ENCODE peak calls at places on chromosomes 11 and 22, in nine cellular contexts. One of them, this sample, is unnamed.

GRCh38 chr11:14054708-14055107 is 92.2 kb downstream of the SPON1 start:
- DNase-seq in CD8-positive, alpha-beta T cell: no peak
- DNase-seq in neural progenitor cell: no peak
- DNase-seq in Peyer's patch: no peak
- DNase-seq in CD4-positive, alpha-beta memory T cell: no peak
- DNase-seq in transverse colon: no peak
- DNase-seq in upper lobe of right lung: no peak
- DNase-seq in endodermal cell: no peak
- DNase-seq in SK-N-SH: no peak
- DNase-seq in this sample: no peak

GRCh38 chr22:42375982-42376381 is 56.2 kb downstream of the NFAM1 start:
- DNase-seq in CD8-positive, alpha-beta T cell: no peak
- DNase-seq in neural progenitor cell: no peak
- DNase-seq in Peyer's patch: no peak
- DNase-seq in CD4-positive, alpha-beta memory T cell: no peak
- DNase-seq in transverse colon: peak; percentile 24
- DNase-seq in upper lobe of right lung: no peak
- DNase-seq in endodermal cell: no peak
- DNase-seq in SK-N-SH: no peak
- DNase-seq in this sample: peak; percentile 77

GRCh38 chr22:31089101-31090100 is 8.3 kb downstream of the SMTN start:
- DNase-seq in CD8-positive, alpha-beta T cell: no peak
- DNase-seq in neural progenitor cell: peak; percentile 61
- DNase-seq in Peyer's patch: peak; percentile 68
- DNase-seq in CD4-positive, alpha-beta memory T cell: peak; percentile 32
- DNase-seq in transverse colon: peak; percentile 71
- DNase-seq in upper lobe of right lung: no peak
- DNase-seq in endodermal cell: peak; percentile 76
- DNase-seq in SK-N-SH: peak; percentile 90
- DNase-seq in this sample: peak; percentile 87

GRCh38 chr11:71191201-71191600 is 61.2 kb downstream of the SHANK2 start:
- DNase-seq in CD8-positive, alpha-beta T cell: no peak
- DNase-seq in neural progenitor cell: no peak
- DNase-seq in Peyer's patch: no peak
- DNase-seq in CD4-positive, alpha-beta memory T cell: no peak
- DNase-seq in transverse colon: no peak
- DNase-seq in upper lobe of right lung: peak; percentile 35
- DNase-seq in endodermal cell: no peak
- DNase-seq in SK-N-SH: no peak
- DNase-seq in this sample: peak; percentile 36

GRCh38 chr11:124644426-124645280 is 22.0 kb downstream of the TBRG1 start:
- DNase-seq in CD8-positive, alpha-beta T cell: no peak
- DNase-seq in neural progenitor cell: peak; percentile 85
- DNase-seq in Peyer's patch: peak; percentile 57
- DNase-seq in CD4-positive, alpha-beta memory T cell: peak; percentile 25
- DNase-seq in transverse colon: peak; percentile 46
- DNase-seq in upper lobe of right lung: peak; percentile 64
- DNase-seq in endodermal cell: peak; percentile 86
- DNase-seq in SK-N-SH: peak; percentile 75
- DNase-seq in this sample: no peak

GRCh38 chr11:26247340-26247739 is 84.6 kb upstream of the ANO3 start:
- DNase-seq in CD8-positive, alpha-beta T cell: no peak
- DNase-seq in neural progenitor cell: no peak
- DNase-seq in Peyer's patch: no peak
- DNase-seq in CD4-positive, alpha-beta memory T cell: no peak
- DNase-seq in transverse colon: no peak
- DNase-seq in upper lobe of right lung: no peak
- DNase-seq in endodermal cell: no peak
- DNase-seq in SK-N-SH: peak; percentile 45
- DNase-seq in this sample: no peak

GRCh38 chr11:134677338-134677948 is 265.4 kb upstream of the B3GAT1 start:
- DNase-seq in CD8-positive, alpha-beta T cell: no peak
- DNase-seq in neural progenitor cell: no peak
- DNase-seq in Peyer's patch: no peak
- DNase-seq in CD4-positive, alpha-beta memory T cell: no peak
- DNase-seq in transverse colon: no peak
- DNase-seq in upper lobe of right lung: no peak
- DNase-seq in endodermal cell: no peak
- DNase-seq in SK-N-SH: no peak
- DNase-seq in this sample: peak; percentile 40

GRCh38 chr22:40668611-40669390 is 10.5 kb upstream of the MCHR1 start:
- DNase-seq in CD8-positive, alpha-beta T cell: no peak
- DNase-seq in neural progenitor cell: peak; percentile 35
- DNase-seq in Peyer's patch: no peak
- DNase-seq in CD4-positive, alpha-beta memory T cell: no peak
- DNase-seq in transverse colon: no peak
- DNase-seq in upper lobe of right lung: no peak
- DNase-seq in endodermal cell: no peak
- DNase-seq in SK-N-SH: no peak
- DNase-seq in this sample: no peak

GRCh38 chr11:102757823-102758549 is 22.4 kb downstream of the MMP10 start:
- DNase-seq in CD8-positive, alpha-beta T cell: no peak
- DNase-seq in neural progenitor cell: no peak
- DNase-seq in Peyer's patch: no peak
- DNase-seq in CD4-positive, alpha-beta memory T cell: no peak
- DNase-seq in transverse colon: no peak
- DNase-seq in upper lobe of right lung: no peak
- DNase-seq in endodermal cell: no peak
- DNase-seq in SK-N-SH: no peak
- DNase-seq in this sample: no peak

GRCh38 chr11:2943711-2944118 is 14.5 kb upstream of the PHLDA2 start:
- DNase-seq in CD8-positive, alpha-beta T cell: no peak
- DNase-seq in neural progenitor cell: no peak
- DNase-seq in Peyer's patch: peak; percentile 89
- DNase-seq in CD4-positive, alpha-beta memory T cell: no peak
- DNase-seq in transverse colon: peak; percentile 72
- DNase-seq in upper lobe of right lung: peak; percentile 81
- DNase-seq in endodermal cell: peak; percentile 50
- DNase-seq in SK-N-SH: peak; percentile 16
- DNase-seq in this sample: peak; percentile 74

GRCh38 chr11:7558046-7558445 is 44.2 kb downstream of the PPFIBP2 start:
- DNase-seq in CD8-positive, alpha-beta T cell: no peak
- DNase-seq in neural progenitor cell: no peak
- DNase-seq in Peyer's patch: no peak
- DNase-seq in CD4-positive, alpha-beta memory T cell: no peak
- DNase-seq in transverse colon: no peak
- DNase-seq in upper lobe of right lung: no peak
- DNase-seq in endodermal cell: no peak
- DNase-seq in SK-N-SH: no peak
- DNase-seq in this sample: no peak

GRCh38 chr11:35990170-35990569 is 46.3 kb downstream of the LDLRAD3 start:
- DNase-seq in CD8-positive, alpha-beta T cell: no peak
- DNase-seq in neural progenitor cell: no peak
- DNase-seq in Peyer's patch: no peak
- DNase-seq in CD4-positive, alpha-beta memory T cell: no peak
- DNase-seq in transverse colon: no peak
- DNase-seq in upper lobe of right lung: no peak
- DNase-seq in endodermal cell: no peak
- DNase-seq in SK-N-SH: no peak
- DNase-seq in this sample: no peak
- H3K4me1 ChIP-seq in CD8-positive, alpha-beta T cell: no peaks in the 10 kb centered on the region
- H3K4me1 ChIP-seq in neural progenitor cell: peaks cover 18% of the 10 kb centered on the region
- H3K4me1 ChIP-seq in Peyer's patch: no peaks in the 10 kb centered on the region
- H3K4me1 ChIP-seq in CD4-positive, alpha-beta memory T cell: no peaks in the 10 kb centered on the region
- H3K4me1 ChIP-seq in transverse colon: no peaks in the 10 kb centered on the region
- H3K4me1 ChIP-seq in upper lobe of right lung: no peaks in the 10 kb centered on the region
- H3K4me1 ChIP-seq in endodermal cell: peaks cover 6% of the 10 kb centered on the region
- H3K4me1 ChIP-seq in SK-N-SH: no peaks in the 10 kb centered on the region
- H3K4me1 ChIP-seq in this sample: no peaks in the 10 kb centered on the region

DNA sequence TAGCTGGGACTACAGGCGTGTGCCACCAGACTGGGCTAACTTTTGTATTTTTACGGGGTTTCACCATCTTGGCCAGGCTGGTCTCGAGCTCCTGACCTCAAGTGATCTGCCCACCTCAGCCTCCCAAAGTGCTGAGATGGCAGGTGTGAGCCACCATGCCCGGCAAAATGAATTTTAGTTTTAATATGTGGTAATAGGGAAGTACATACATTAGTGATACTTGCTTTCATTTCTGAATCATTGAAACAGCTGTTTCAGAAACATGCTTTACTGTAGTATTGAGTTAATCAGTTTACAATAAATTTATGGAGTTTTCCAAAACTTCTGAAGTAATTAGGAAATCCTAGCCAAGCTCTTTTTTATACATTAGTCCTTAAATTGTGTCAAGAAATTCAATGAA is 15.6 kb downstream of the PCF11 start:
- DNase-seq in CD8-positive, alpha-beta T cell: no peak
- DNase-seq in neural progenitor cell: no peak
- DNase-seq in Peyer's patch: no peak
- DNase-seq in CD4-positive, alpha-beta memory T cell: no peak
- DNase-seq in transverse colon: no peak
- DNase-seq in upper lobe of right lung: no peak
- DNase-seq in endodermal cell: no peak
- DNase-seq in SK-N-SH: no peak
- DNase-seq in this sample: no peak
- H3K4me1 ChIP-seq in CD8-positive, alpha-beta T cell: peaks cover 75% of the 10 kb centered on the region
- H3K4me1 ChIP-seq in neural progenitor cell: peaks cover 6% of the 10 kb centered on the region
- H3K4me1 ChIP-seq in Peyer's patch: peaks cover 3% of the 10 kb centered on the region
- H3K4me1 ChIP-seq in CD4-positive, alpha-beta memory T cell: peaks cover 96% of the 10 kb centered on the region
- H3K4me1 ChIP-seq in transverse colon: peaks cover 54% of the 10 kb centered on the region
- H3K4me1 ChIP-seq in upper lobe of right lung: peaks cover 57% of the 10 kb centered on the region
- H3K4me1 ChIP-seq in endodermal cell: no peaks in the 10 kb centered on the region
- H3K4me1 ChIP-seq in SK-N-SH: peaks cover 8% of the 10 kb centered on the region
- H3K4me1 ChIP-seq in this sample: peaks cover 81% of the 10 kb centered on the region

GRCh38 chr11:46345131-46345597 is 2.1 kb upstream of the DGKZ start:
- DNase-seq in CD8-positive, alpha-beta T cell: no peak
- DNase-seq in neural progenitor cell: peak; percentile 55
- DNase-seq in Peyer's patch: no peak
- DNase-seq in CD4-positive, alpha-beta memory T cell: no peak
- DNase-seq in transverse colon: peak; percentile 43
- DNase-seq in upper lobe of right lung: peak; percentile 84
- DNase-seq in endodermal cell: peak; percentile 82
- DNase-seq in SK-N-SH: no peak
- DNase-seq in this sample: peak; percentile 93
- H3K4me1 ChIP-seq in CD8-positive, alpha-beta T cell: peaks cover 63% of the 10 kb centered on the region
- H3K4me1 ChIP-seq in neural progenitor cell: peaks cover 25% of the 10 kb centered on the region
- H3K4me1 ChIP-seq in Peyer's patch: peaks cover 13% of the 10 kb centered on the region
- H3K4me1 ChIP-seq in CD4-positive, alpha-beta memory T cell: peaks cover 79% of the 10 kb centered on the region
- H3K4me1 ChIP-seq in transverse colon: peaks cover 13% of the 10 kb centered on the region
- H3K4me1 ChIP-seq in upper lobe of right lung: peaks cover 38% of the 10 kb centered on the region
- H3K4me1 ChIP-seq in endodermal cell: peaks cover 16% of the 10 kb centered on the region
- H3K4me1 ChIP-seq in SK-N-SH: peaks cover 11% of the 10 kb centered on the region
- H3K4me1 ChIP-seq in this sample: peaks cover 45% of the 10 kb centered on the region

GRCh38 chr11:5597953-5598352 is 1.5 kb downstream of the TRIM6 start:
- DNase-seq in CD8-positive, alpha-beta T cell: no peak
- DNase-seq in neural progenitor cell: peak; percentile 6
- DNase-seq in Peyer's patch: no peak
- DNase-seq in CD4-positive, alpha-beta memory T cell: no peak
- DNase-seq in transverse colon: no peak
- DNase-seq in upper lobe of right lung: no peak
- DNase-seq in endodermal cell: peak; percentile 54
- DNase-seq in SK-N-SH: no peak
- DNase-seq in this sample: no peak

GRCh38 chr11:5593146-5593545 is 3.3 kb upstream of the TRIM6 start:
- DNase-seq in CD8-positive, alpha-beta T cell: no peak
- DNase-seq in neural progenitor cell: no peak
- DNase-seq in Peyer's patch: no peak
- DNase-seq in CD4-positive, alpha-beta memory T cell: no peak
- DNase-seq in transverse colon: no peak
- DNase-seq in upper lobe of right lung: no peak
- DNase-seq in endodermal cell: no peak
- DNase-seq in SK-N-SH: no peak
- DNase-seq in this sample: no peak

GRCh38 chr11:5591613-5592012 is 4.8 kb upstream of the TRIM6 start:
- DNase-seq in CD8-positive, alpha-beta T cell: no peak
- DNase-seq in neural progenitor cell: no peak
- DNase-seq in Peyer's patch: no peak
- DNase-seq in CD4-positive, alpha-beta memory T cell: no peak
- DNase-seq in transverse colon: no peak
- DNase-seq in upper lobe of right lung: no peak
- DNase-seq in endodermal cell: no peak
- DNase-seq in SK-N-SH: no peak
- DNase-seq in this sample: no peak

GRCh38 chr11:5596611-5597201 is at the start of gene TRIM6:
- DNase-seq in CD8-positive, alpha-beta T cell: no peak
- DNase-seq in neural progenitor cell: peak; percentile 79
- DNase-seq in Peyer's patch: peak; percentile 74
- DNase-seq in CD4-positive, alpha-beta memory T cell: no peak
- DNase-seq in transverse colon: peak; percentile 52
- DNase-seq in upper lobe of right lung: peak; percentile 82
- DNase-seq in endodermal cell: peak; percentile 87
- DNase-seq in SK-N-SH: no peak
- DNase-seq in this sample: peak; percentile 84

DNA sequence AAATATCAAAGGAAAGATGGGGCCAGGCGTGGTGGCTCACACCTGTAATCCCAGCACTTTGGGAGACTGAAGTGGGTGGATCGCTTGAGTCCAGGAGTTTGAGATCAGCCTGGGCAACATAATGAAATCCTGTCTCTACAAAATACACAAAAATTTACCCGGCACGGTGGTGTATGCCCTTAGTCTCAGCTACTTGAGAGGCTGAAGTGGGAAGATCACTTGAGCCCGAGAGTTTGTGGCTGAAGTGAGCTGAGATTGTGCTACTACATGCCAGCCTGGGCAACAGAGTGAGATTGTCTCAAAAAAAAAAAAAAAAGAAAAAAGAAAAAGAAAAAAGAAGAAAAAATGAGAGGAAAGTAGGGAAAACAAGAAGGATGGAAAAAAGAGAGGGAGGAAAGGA is 3.8 kb upstream of the TRIM6 start:
- DNase-seq in CD8-positive, alpha-beta T cell: no peak
- DNase-seq in neural progenitor cell: no peak
- DNase-seq in Peyer's patch: no peak
- DNase-seq in CD4-positive, alpha-beta memory T cell: no peak
- DNase-seq in transverse colon: no peak
- DNase-seq in upper lobe of right lung: no peak
- DNase-seq in endodermal cell: no peak
- DNase-seq in SK-N-SH: no peak
- DNase-seq in this sample: no peak
- H3K4me1 ChIP-seq in CD8-positive, alpha-beta T cell: no peaks in the 10 kb centered on the region
- H3K4me1 ChIP-seq in neural progenitor cell: peaks cover 6% of the 10 kb centered on the region
- H3K4me1 ChIP-seq in Peyer's patch: no peaks in the 10 kb centered on the region
- H3K4me1 ChIP-seq in CD4-positive, alpha-beta memory T cell: peaks cover 6% of the 10 kb centered on the region
- H3K4me1 ChIP-seq in transverse colon: peaks cover 5% of the 10 kb centered on the region
- H3K4me1 ChIP-seq in upper lobe of right lung: peaks cover 3% of the 10 kb centered on the region
- H3K4me1 ChIP-seq in endodermal cell: no peaks in the 10 kb centered on the region
- H3K4me1 ChIP-seq in SK-N-SH: no peaks in the 10 kb centered on the region
- H3K4me1 ChIP-seq in this sample: peaks cover 17% of the 10 kb centered on the region

DNA sequence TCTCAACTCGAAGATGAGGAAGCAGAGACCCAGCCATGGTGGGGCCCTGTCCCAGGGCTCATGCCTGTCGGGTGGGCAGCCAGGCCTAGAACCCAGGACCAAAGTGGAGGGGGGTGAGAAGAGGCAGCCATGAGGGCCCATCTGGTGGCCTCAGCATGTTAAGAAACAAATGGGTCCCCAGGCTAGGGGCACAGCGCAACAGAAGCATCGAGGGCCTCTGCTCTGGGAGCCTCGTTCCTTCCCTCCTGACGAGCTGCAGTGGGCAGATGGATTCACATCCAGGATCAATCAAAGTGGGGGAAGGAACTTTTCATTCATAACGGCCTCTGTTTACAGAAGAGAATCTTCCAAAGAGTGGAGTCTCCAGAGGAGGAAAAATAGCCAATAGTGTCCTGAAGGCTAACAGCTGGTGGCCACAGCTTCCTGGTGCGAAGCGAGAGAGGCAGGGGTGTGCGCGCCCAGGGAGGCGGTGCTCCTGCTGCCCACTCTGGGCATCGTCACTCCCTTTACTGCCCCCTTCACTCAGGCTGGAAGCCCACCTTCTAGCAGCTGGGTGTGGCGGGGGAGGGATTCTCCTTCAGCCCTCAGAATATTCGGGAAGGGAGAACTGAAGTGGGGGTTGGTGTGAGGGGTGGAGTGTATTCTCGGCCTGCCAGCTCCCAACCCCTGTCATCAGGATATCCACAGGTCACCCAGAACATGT is 4.3 kb downstream of the CBX7 start:
- DNase-seq in CD8-positive, alpha-beta T cell: no peak
- DNase-seq in neural progenitor cell: no peak
- DNase-seq in Peyer's patch: no peak
- DNase-seq in CD4-positive, alpha-beta memory T cell: no peak
- DNase-seq in transverse colon: no peak
- DNase-seq in upper lobe of right lung: peak; percentile 53
- DNase-seq in endodermal cell: peak; percentile 41
- DNase-seq in SK-N-SH: no peak
- DNase-seq in this sample: peak; percentile 75
- H3K4me1 ChIP-seq in CD8-positive, alpha-beta T cell: peaks cover 63% of the 10 kb centered on the region
- H3K4me1 ChIP-seq in neural progenitor cell: peaks cover 10% of the 10 kb centered on the region
- H3K4me1 ChIP-seq in Peyer's patch: peaks cover 17% of the 10 kb centered on the region
- H3K4me1 ChIP-seq in CD4-positive, alpha-beta memory T cell: peaks cover 73% of the 10 kb centered on the region
- H3K4me1 ChIP-seq in transverse colon: peaks cover 66% of the 10 kb centered on the region
- H3K4me1 ChIP-seq in upper lobe of right lung: peaks cover 63% of the 10 kb centered on the region
- H3K4me1 ChIP-seq in endodermal cell: peaks cover 30% of the 10 kb centered on the region
- H3K4me1 ChIP-seq in SK-N-SH: no peaks in the 10 kb centered on the region
- H3K4me1 ChIP-seq in this sample: peaks cover 63% of the 10 kb centered on the region

This sample was measured in spleen.